ENCODE peak calls at places on chromosome 4, in nine cellular contexts. V is activated naive CD4-positive, alpha-beta T cell; C is RKO; B is AG08396; L is WTC11; Z is activated T-helper 1 cell treated with anti-CD3 and anti-CD28 coated beads, Interleukin-2, amount 50 U/mL, for 16 hours; K is Caki2; T is immature natural killer cell; O is AG09319. Q is an unnamed sample.

GRCh38 chr4:125951275-125951887 is 636.6 kb downstream of the FAT4 start:
- DNase-seq in L (no peak), Z (no peak), V (no peak), C (no peak), T (no peak), B (peak), O (peak), K (no peak), Q (no peak)

GRCh38 chr4:7371122-7371941 is 63.4 kb downstream of the PSAPL1 start:
- DNase-seq in K (no peak), B (no peak), O (no peak), C (no peak), V (no peak), Z (no peak), L (no peak), T (no peak), Q (no peak)

GRCh38 chr4:101346562-101347266 is 612 bp downstream of the PPP3CA start:
- DNase-seq in Z (peak), V (peak), L (peak), B (peak), O (no peak), T (peak), K (peak), C (peak), Q (no peak)

GRCh38 chr4:91065117-91065516 is 937.9 kb downstream of the CCSER1 start:
- DNase-seq in K (no peak), Z (no peak), T (no peak), L (no peak), B (no peak), O (no peak), V (no peak), C (no peak), Q (no peak)

GRCh38 chr4:184845367-184846011 is 19.7 kb upstream of the ACSL1 start:
- DNase-seq in T (no peak), C (no peak), Z (no peak), L (no peak), K (peak), V (no peak), B (peak), O (peak), Q (no peak)

GRCh38 chr4:153008578-153009199 is 72.6 kb downstream of the FHDC1 start:
- DNase-seq in C (no peak), K (no peak), B (no peak), T (no peak), L (no peak), V (no peak), O (no peak), Z (no peak), Q (no peak)

GRCh38 chr4:56004235-56004634 is 55.5 kb downstream of the CEP135 start:
- DNase-seq in K (no peak), T (no peak), O (no peak), V (no peak), C (no peak), L (no peak), B (no peak), Z (no peak), Q (no peak)

GRCh38 chr4:1201851-1202525 is 29.6 kb upstream of the SPON2 start:
- DNase-seq in T (peak), Z (peak), V (no peak), O (no peak), C (no peak), K (no peak), B (peak), L (peak), Q (no peak)

GRCh38 chr4:82099863-82100579 is 273.8 kb downstream of the HNRNPD start:
- DNase-seq in C (no peak), V (no peak), B (no peak), Z (no peak), T (no peak), O (no peak), K (no peak), L (no peak), Q (no peak)

GRCh38 chr4:154908168-154908567 is 127.1 kb downstream of the RBM46 start:
- DNase-seq in Z (no peak), V (no peak), K (peak), T (no peak), B (no peak), L (no peak), O (no peak), C (peak), Q (no peak)

GRCh38 chr4:1542226-1542490 is 135.9 kb upstream of the NKX1-1 start:
- DNase-seq in Z (no peak), K (no peak), B (no peak), L (no peak), O (no peak), C (no peak), T (no peak), V (no peak), Q (no peak)

GRCh38 chr4:165096776-165097175 is 15.9 kb downstream of the TMEM192 start:
- DNase-seq in C (peak), T (no peak), K (peak), O (no peak), L (no peak), B (peak), Z (no peak), V (no peak), Q (no peak)

GRCh38 chr4:184448828-184449227 is 25.5 kb downstream of the IRF2 start:
- DNase-seq in K (no peak), V (no peak), Z (no peak), B (peak), O (no peak), C (no peak), T (peak), L (no peak), Q (no peak)

GRCh38 chr4:64738240-64738639 is 329.0 kb upstream of the TECRL start:
- DNase-seq in Z (no peak), O (no peak), K (no peak), V (no peak), T (no peak), B (no peak), C (no peak), L (no peak), Q (no peak)

Q was measured in SHP77 treated with DMSO at 0.1 percent for 48 hours.